ENCODE peak calls at places on chromosomes 3 and 15, in six cellular contexts. A, S, O, I, G and V are unnamed samples.

GRCh38 chr3:39166932-39167532 is 13.6 kb upstream of the CSRNP1 start:
- DNase-seq in A (peak), S (no peak), O (no peak), I (no peak), G (no peak), V (no peak)

GRCh38 chr3:88195951-88196434 is 46.2 kb downstream of the C3orf38 start:
- DNase-seq in A (no peak), S (no peak), O (peak), I (no peak), G (no peak), V (no peak)

GRCh38 chr15:40871749-40872617 is 2.1 kb downstream of the RHOV start:
- DNase-seq in A (no peak), S (no peak), O (no peak), I (peak), G (no peak), V (no peak)

GRCh38 chr3:142785996-142786395 is 62.2 kb downstream of the TRPC1 start:
- DNase-seq in A (no peak), S (no peak), O (no peak), I (no peak), G (no peak), V (no peak)

GRCh38 chr15:40312370-40313158 is 4.8 kb upstream of the PLCB2 start:
- DNase-seq in A (no peak), S (no peak), O (no peak), I (no peak), G (no peak), V (no peak)

GRCh38 chr3:151003024-151003771 is 30.7 kb upstream of the CLRN1 start:
- DNase-seq in A (no peak), S (no peak), O (no peak), I (no peak), G (no peak), V (no peak)

GRCh38 chr3:65809641-65810150 is 229.0 kb downstream of the MAGI1 start:
- DNase-seq in A (no peak), S (no peak), O (no peak), I (no peak), G (no peak), V (no peak)

GRCh38 chr3:179333084-179333483 is 10.3 kb downstream of the ZNF639 start:
- DNase-seq in A (no peak), S (no peak), O (no peak), I (no peak), G (no peak), V (no peak)

GRCh38 chr15:59941612-59942011 is 62.5 kb upstream of the FOXB1 start:
- DNase-seq in A (no peak), S (no peak), O (no peak), I (no peak), G (no peak), V (no peak)

GRCh38 chr3:72284485-72284884 is 499.5 kb upstream of the PROK2 start:
- DNase-seq in A (no peak), S (no peak), O (no peak), I (no peak), G (no peak), V (no peak)

GRCh38 chr3:131883086-131883485 is 151.7 kb downstream of the CPNE4 start:
- DNase-seq in A (no peak), S (no peak), O (no peak), I (no peak), G (no peak), V (no peak)

GRCh38 chr3:126613481-126614187 is 41.3 kb downstream of the TXNRD3 start:
- DNase-seq in A (no peak), S (no peak), O (no peak), I (no peak), G (no peak), V (no peak)